ENCODE peak calls at places on chromosomes 7 and 10, in six cellular contexts. Y is SW 1271, C is RCC 7860, S is NCI-H460, O is skeletal muscle cell, K is GM04504. R is an unnamed sample.
A peak's percentile ranks its signal among the peaks of the same experiment; 100 is the strongest.

GRCh38 chr10:126565871-126566270 is 104.6 kb downstream of the C10orf90 start:
- DNase-seq in S (no peak), C (no peak), O (no peak), K (no peak), Y (no peak), R (no peak)

GRCh38 chr10:30821994-30822692 is 192.6 kb upstream of the LYZL2 start:
- DNase-seq in K (no peak), Y (no peak), O (no peak), C (no peak), S (no peak), R (no peak)

GRCh38 chr10:49649294-49649693 is 30.2 kb upstream of the C10orf53 start:
- DNase-seq in C (no peak), O (no peak), S (no peak), K (no peak), Y (no peak), R (no peak)

GRCh38 chr7:80508440-80508839 is 3.4 kb downstream of the GNAT3 start:
- DNase-seq in C (no peak), K (no peak), Y (no peak), S (no peak), O (no peak), R (no peak)

GRCh38 chr10:73802276-73802991 is 9.0 kb downstream of the NDST2 start:
- DNase-seq in K (no peak), Y (no peak), O (no peak), S (no peak), C (no peak), R (no peak)

GRCh38 chr7:159013825-159014289 is 130.8 kb downstream of the VIPR2 start:
- DNase-seq in K (no peak), C (no peak), S (no peak), Y (no peak), O (no peak), R (no peak)

GRCh38 chr10:117334921-117335320 is 40.3 kb downstream of the PDZD8 start:
- DNase-seq in S (no peak), C (no peak), Y (no peak), K (no peak), O (no peak), R (no peak)

GRCh38 chr10:24866615-24867583 is 85.5 kb downstream of the PRTFDC1 start:
- DNase-seq in O (peak; percentile 50), Y (no peak), K (no peak), C (peak; percentile 46), S (peak; percentile 60), R (peak; percentile 40)

GRCh38 chr7:1678571-1679325 is 8.7 kb downstream of the ELFN1 start:
- DNase-seq in K (no peak), S (no peak), Y (no peak), C (no peak), O (no peak), R (no peak)

GRCh38 chr7:136956232-136956631 is 87.8 kb downstream of the CHRM2 start:
- DNase-seq in Y (no peak), O (peak; percentile 36), K (peak; percentile 36), C (no peak), S (no peak), R (no peak)

GRCh38 chr7:78055160-78055559 is 256.6 kb downstream of the PHTF2 start:
- DNase-seq in K (no peak), S (no peak), C (no peak), Y (no peak), O (no peak), R (no peak)

R was measured in RKO.